ENCODE peak calls at places on chromosomes 6 and 20, in four cellular contexts. O is CD4-positive, CD25-positive, alpha-beta regulatory T cell; Y is breast epithelium; S is GM23338. Z is an unnamed sample.

GRCh38 chr20:3181270-3181669 is 7.9 kb upstream of the LZTS3 start:
- DNase-seq in Y (no peak), O (no peak), S (no peak), Z (no peak)

GRCh38 chr6:87755697-87756671 is 54.0 kb upstream of the AKIRIN2 start:
- DNase-seq in Y (no peak), S (no peak), O (no peak), Z (no peak)

GRCh38 chr6:96923871-96924493 is 546 bp upstream of the KLHL32 start:
- DNase-seq in Y (no peak), O (no peak), S (no peak), Z (no peak)

GRCh38 chr6:42166444-42167141 is 6.6 kb upstream of the GUCA1A start:
- DNase-seq in S (peak), O (peak), Y (peak), Z (no peak)

GRCh38 chr20:58991720-58992119 is 10.7 kb downstream of the NELFCD start:
- DNase-seq in O (no peak), Y (no peak), S (no peak), Z (no peak)

GRCh38 chr6:56475736-56476457 is 166.8 kb downstream of the DST start:
- DNase-seq in O (no peak), S (no peak), Y (no peak), Z (no peak)

GRCh38 chr6:11007715-11008608 is 36.1 kb downstream of the ELOVL2 start:
- DNase-seq in S (peak), Y (no peak), O (no peak), Z (no peak)

GRCh38 chr6:104887350-104887749 is 27.6 kb upstream of the HACE1 start:
- DNase-seq in Y (no peak), S (peak), O (no peak), Z (no peak)

GRCh38 chr20:63044605-63045004 is 37.8 kb upstream of the BHLHE23 start:
- DNase-seq in S (no peak), O (no peak), Y (no peak), Z (no peak)

GRCh38 chr6:50455029-50455428 is 258.3 kb upstream of the TFAP2D start:
- DNase-seq in S (no peak), Y (no peak), O (no peak), Z (no peak)

GRCh38 chr6:127464881-127465459 is 5.8 kb upstream of the KIAA0408 start:
- DNase-seq in O (peak), Y (no peak), S (peak), Z (peak)

GRCh38 chr20:19964289-19965263 is 52.6 kb upstream of the NAA20 start:
- DNase-seq in S (no peak), Y (peak), O (no peak), Z (no peak)

GRCh38 chr20:8901237-8902025 is 167.5 kb upstream of the PLCB4 start:
- DNase-seq in S (peak), Y (peak), O (no peak), Z (no peak)

GRCh38 chr6:26302941-26303559 is 61.9 kb upstream of the BTN3A2 start:
- DNase-seq in O (no peak), Y (no peak), S (no peak), Z (no peak)

GRCh38 chr6:29791786-29792122 is 35.9 kb upstream of the HLA-G start:
- DNase-seq in Y (no peak), S (no peak), O (no peak), Z (no peak)
- H3K27ac ChIP-seq in Y (peak), S (no peak), O (no peak), Z (no peak)

GRCh38 chr20:52247548-52247947 is 56.0 kb upstream of the ZFP64 start:
- DNase-seq in Y (no peak), S (no peak), O (no peak), Z (no peak)

GRCh38 chr20:52246366-52246765 is 54.8 kb upstream of the ZFP64 start:
- DNase-seq in O (no peak), S (no peak), Y (no peak), Z (no peak)

GRCh38 chr20:52244702-52245101 is 53.1 kb upstream of the ZFP64 start:
- DNase-seq in Y (no peak), O (no peak), S (no peak), Z (no peak)

GRCh38 chr20:52240802-52241201 is 49.2 kb upstream of the ZFP64 start:
- DNase-seq in O (no peak), S (no peak), Y (no peak), Z (no peak)

DNA sequence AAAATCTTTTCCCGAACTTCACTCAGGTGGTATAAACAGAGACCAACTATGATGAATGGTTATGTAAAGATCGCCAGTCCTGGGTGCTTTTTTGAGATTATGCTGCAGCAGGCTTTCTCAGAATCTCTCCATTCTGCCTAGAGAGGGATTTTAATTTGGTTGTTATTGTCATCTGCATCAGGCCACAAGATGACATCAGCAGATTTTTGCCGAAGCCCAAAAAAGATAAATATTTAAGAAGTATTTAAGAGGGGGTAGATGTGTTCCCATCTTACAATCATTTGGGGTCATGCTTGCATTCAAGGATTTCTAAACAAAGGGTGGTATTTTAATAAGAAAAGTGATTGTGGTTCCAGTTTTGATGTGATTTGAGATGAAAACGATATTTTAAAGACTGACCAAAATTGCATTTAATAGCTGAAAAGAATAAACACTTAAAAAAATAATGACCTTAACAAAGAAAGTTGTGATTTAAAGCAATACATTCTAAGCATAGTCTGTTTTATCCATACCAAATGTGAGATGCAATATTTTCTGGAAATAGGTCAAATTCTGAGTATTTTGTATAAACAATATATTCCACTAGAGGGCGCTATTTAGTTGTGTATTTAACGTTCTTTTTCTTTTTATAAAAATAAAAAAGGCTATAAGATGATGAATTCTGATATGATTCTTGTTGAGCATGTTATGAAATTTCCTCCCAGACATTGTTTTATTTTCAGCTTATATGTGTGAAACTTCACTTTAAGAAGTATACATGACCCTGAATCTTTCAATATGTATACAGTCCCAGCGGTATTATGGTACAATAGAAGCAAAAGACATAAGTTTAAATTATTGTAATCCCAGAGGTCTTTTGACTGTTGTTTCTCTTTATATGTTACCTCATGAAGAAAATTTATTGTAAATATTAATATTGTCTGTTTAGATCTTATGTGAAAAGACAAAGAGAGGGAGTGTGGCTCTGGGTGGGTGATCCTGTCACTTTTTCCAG is 51.0 kb upstream of the ZFP64 start:
- DNase-seq in S (peak), Y (no peak), O (no peak), Z (no peak)
- H3K27ac ChIP-seq in S (no peak), Y (no peak), O (no peak), Z (no peak)

DNA sequence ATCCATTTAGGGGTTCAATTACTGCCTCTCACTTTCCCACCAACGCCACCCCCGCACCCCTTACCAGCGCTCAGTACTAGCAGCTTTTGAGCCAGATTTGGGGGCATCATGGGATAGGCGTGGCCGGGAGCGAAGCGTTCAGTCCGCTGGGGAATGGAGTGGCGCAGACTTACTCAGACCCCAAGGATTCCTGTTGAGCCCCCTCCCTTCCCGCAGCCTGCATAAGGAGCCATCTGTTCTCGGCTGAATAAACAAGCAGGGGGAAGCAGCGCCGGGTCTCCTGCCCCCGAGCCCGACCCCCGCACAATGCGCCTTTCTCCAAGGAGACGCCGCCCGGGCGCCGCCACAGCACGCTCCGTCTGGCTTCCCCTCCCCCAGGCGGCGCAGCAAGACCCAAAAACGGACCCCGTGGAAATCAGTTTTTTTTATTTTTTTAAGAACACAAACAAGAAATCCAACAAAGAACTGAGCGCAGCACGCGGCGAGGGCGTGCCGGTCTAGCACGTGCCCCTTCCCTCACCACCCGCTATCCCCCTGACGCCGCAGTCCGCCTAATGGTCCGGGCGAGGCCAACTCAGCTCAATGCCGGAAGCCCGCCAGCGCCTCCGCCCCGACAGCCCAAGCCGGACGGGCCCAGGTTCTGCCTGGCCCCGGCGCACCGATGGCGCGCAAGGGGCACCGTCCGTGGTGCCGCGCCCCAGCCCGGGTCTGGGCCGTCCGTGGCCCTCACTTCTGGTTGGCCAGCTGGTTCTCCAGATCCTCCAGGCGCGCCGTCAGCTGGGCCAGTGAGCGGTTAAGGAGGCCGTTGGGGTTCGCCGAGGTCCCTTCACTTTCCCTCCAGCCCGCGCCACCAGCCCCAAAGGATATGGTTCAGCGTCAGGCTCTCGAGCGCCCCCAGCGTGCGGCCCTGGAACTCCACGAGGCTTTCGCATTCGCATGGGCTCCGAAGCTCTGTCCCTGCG is 13.3 kb upstream of the RBPJL start:
- DNase-seq in Y (peak), S (peak), O (peak), Z (peak)
- H3K27ac ChIP-seq in Y (peak), S (no peak), O (no peak), Z (no peak)

DNA sequence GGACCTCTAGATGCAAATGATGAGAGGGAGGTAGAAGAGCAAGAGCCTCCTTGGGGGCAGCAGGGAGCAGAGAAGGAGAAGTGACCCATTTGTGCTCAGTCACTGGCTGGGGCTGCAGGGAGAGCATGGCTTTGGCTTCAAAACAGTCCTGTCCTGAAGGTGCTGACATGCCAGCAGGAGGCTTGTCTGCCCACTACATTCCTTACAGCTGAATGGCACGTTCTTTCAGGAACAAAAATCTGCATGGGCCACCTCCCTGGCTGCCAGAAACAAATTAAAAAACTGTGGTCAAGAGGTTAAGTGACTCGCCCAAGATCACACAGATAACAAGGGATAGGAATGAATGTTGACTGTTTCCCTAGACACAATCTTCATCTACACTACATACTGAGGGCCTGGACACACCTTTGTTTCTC is 188.8 kb downstream of the HIVEP2 start:
- DNase-seq in O (no peak), S (peak), Y (no peak), Z (no peak)
- H3K27ac ChIP-seq in O (no peak), S (no peak), Y (no peak), Z (no peak)

GRCh38 chr20:25024171-25024570 is 31.6 kb upstream of the APMAP start:
- DNase-seq in S (no peak), O (no peak), Y (no peak), Z (no peak)
- H3K27ac ChIP-seq in S (no peak), O (no peak), Y (no peak), Z (no peak)

DNA sequence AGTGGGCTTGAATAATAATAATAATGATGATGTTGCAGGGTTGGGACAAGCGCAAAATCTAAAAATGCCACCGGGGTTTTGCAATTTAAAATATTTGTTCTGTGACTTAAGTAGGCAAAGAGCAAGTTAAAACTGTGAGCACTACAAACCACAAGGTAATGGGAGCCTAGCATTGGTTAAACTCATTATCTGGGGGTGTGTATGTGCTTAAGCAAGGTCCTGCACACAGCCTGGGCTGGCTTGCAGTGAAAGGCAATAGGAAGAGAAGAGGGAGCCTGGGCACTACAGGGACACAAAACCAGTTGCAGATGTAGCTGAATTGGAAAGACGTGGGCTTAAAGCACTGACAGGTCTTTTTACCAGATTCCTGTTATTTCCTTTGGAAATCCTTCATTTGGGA is 11.7 kb downstream of the SIM1 start:
- DNase-seq in S (no peak), O (no peak), Y (no peak), Z (no peak)
- H3K27ac ChIP-seq in S (no peak), O (no peak), Y (no peak), Z (no peak)